ENCODE peak calls at places on chromosomes 16 and 17, in five cellular contexts. P is T-helper 1 cell, M is lung, G is chondrocyte, U is upper lobe of right lung. D is an unnamed sample.

GRCh38 chr17:82752371-82753200 is 721 bp downstream of the TBCD start:
- DNase-seq in P (no peak), M (peak), G (no peak), U (peak), D (no peak)

GRCh38 chr17:80949451-80950421 is 41.9 kb upstream of the CHMP6 start:
- DNase-seq in P (no peak), M (no peak), G (peak), U (peak), D (peak)

GRCh38 chr17:7667616-7668406 is 17.1 kb downstream of the ATP1B2 start:
- DNase-seq in P (no peak), M (no peak), G (no peak), U (no peak), D (no peak)

GRCh38 chr16:56347166-56347565 is 78.2 kb downstream of the AMFR start:
- DNase-seq in P (no peak), M (no peak), G (no peak), U (peak), D (no peak)

GRCh38 chr17:77892031-77892430 is 66.5 kb upstream of the TNRC6C start:
- DNase-seq in P (no peak), M (no peak), G (peak), U (peak), D (no peak)

GRCh38 chr16:3569851-3570250 is 7.4 kb downstream of the NLRC3 start:
- DNase-seq in P (no peak), M (no peak), G (no peak), U (no peak), D (no peak)

GRCh38 chr17:76075364-76076099 is 951 bp downstream of the GALR2 start:
- DNase-seq in P (no peak), M (no peak), G (peak), U (peak), D (peak)

GRCh38 chr16:68272501-68273209 is 8.3 kb downstream of the SLC7A6 start:
- DNase-seq in P (peak), M (no peak), G (no peak), U (no peak), D (no peak)

GRCh38 chr16:70661918-70662641 is 15.7 kb downstream of the IL34 start:
- DNase-seq in P (no peak), M (no peak), G (no peak), U (peak), D (no peak)

GRCh38 chr17:40339068-40339699 is 25.4 kb downstream of the GJD3 start:
- DNase-seq in P (no peak), M (no peak), G (no peak), U (no peak), D (no peak)

GRCh38 chr16:49055824-49056545 is 225.7 kb downstream of the CBLN1 start:
- DNase-seq in P (no peak), M (no peak), G (no peak), U (no peak), D (peak)

GRCh38 chr17:61325382-61326073 is 74.1 kb upstream of the TBX2 start:
- DNase-seq in P (no peak), M (no peak), G (no peak), U (no peak), D (no peak)

GRCh38 chr16:63337264-63337663 is 1301.0 kb upstream of the CDH8 start:
- DNase-seq in P (no peak), M (no peak), G (no peak), U (no peak), D (no peak)

GRCh38 chr17:80847506-80848230 is 144.0 kb upstream of the CHMP6 start:
- DNase-seq in P (no peak), M (no peak), G (peak), U (peak), D (no peak)

GRCh38 chr17:55964191-55964590 is 189.1 kb upstream of the ANKFN1 start:
- DNase-seq in P (no peak), M (no peak), G (no peak), U (no peak), D (no peak)

GRCh38 chr16:30934827-30935557 is 11.6 kb downstream of the FBXL19 start:
- DNase-seq in P (no peak), M (no peak), G (no peak), U (no peak), D (peak)

GRCh38 chr17:178292-179065 is 3.0 kb downstream of the DOC2B start:
- DNase-seq in P (no peak), M (no peak), G (no peak), U (no peak), D (no peak)

GRCh38 chr17:39486242-39486641 is 25.0 kb downstream of the CDK12 start:
- DNase-seq in P (no peak), M (no peak), G (no peak), U (no peak), D (no peak)

GRCh38 chr17:22268912-22269220 is 576.5 kb downstream of the KCNJ18 start:
- DNase-seq in P (no peak), M (no peak), G (no peak), U (no peak), D (no peak)

GRCh38 chr16:49636608-49637007 is 219.3 kb downstream of the ZNF423 start:
- DNase-seq in P (no peak), M (no peak), G (peak), U (no peak), D (no peak)

GRCh38 chr17:38893612-38894011 is 23.8 kb downstream of the LASP1 start:
- DNase-seq in P (no peak), M (no peak), G (no peak), U (peak), D (no peak)

GRCh38 chr16:49575352-49576172 is 202.0 kb downstream of the C16orf78 start:
- DNase-seq in P (no peak), M (no peak), G (no peak), U (no peak), D (peak)

GRCh38 chr17:42361781-42362186 is 26.5 kb downstream of the STAT3 start:
- DNase-seq in P (no peak), M (no peak), G (no peak), U (no peak), D (no peak)

GRCh38 chr16:85412911-85413520 is 200.1 kb upstream of the GSE1 start:
- DNase-seq in P (peak), M (no peak), G (peak), U (peak), D (no peak)

GRCh38 chr17:17937450-17937849 is 34.8 kb downstream of the TOM1L2 start:
- DNase-seq in P (no peak), M (no peak), G (no peak), U (no peak), D (no peak)

GRCh38 chr16:239948-240277 is 5.3 kb downstream of the FAM234A start:
- DNase-seq in P (no peak), M (no peak), G (no peak), U (no peak), D (no peak)

GRCh38 chr16:68246671-68247070 is 1.5 kb downstream of the PLA2G15 start:
- DNase-seq in P (no peak), M (no peak), G (no peak), U (no peak), D (no peak)

GRCh38 chr17:34300652-34301390 is 15.3 kb downstream of the CCL11 start:
- DNase-seq in P (no peak), M (peak), G (no peak), U (no peak), D (no peak)

GRCh38 chr17:40646791-40647548 is 648 bp downstream of the SMARCE1 start:
- DNase-seq in P (peak), M (peak), G (no peak), U (no peak), D (peak)

GRCh38 chr17:21452377-21453143 is 76.4 kb downstream of the KCNJ12 start:
- DNase-seq in P (no peak), M (peak), G (no peak), U (peak), D (peak)

GRCh38 chr16:83981799-83982198 is 13.8 kb downstream of the NECAB2 start:
- DNase-seq in P (no peak), M (no peak), G (no peak), U (no peak), D (no peak)

GRCh38 chr16:49530396-49530795 is 156.8 kb downstream of the C16orf78 start:
- DNase-seq in P (no peak), M (no peak), G (no peak), U (no peak), D (no peak)

GRCh38 chr17:62062936-62063335 is 2.1 kb downstream of the MED13 start:
- DNase-seq in P (no peak), M (no peak), G (no peak), U (no peak), D (no peak)

GRCh38 chr17:9343513-9343912 is 232.1 kb downstream of the STX8 start:
- DNase-seq in P (no peak), M (no peak), G (no peak), U (no peak), D (peak)

GRCh38 chr17:36008998-36009665 is 7.8 kb upstream of the CCL15 start:
- DNase-seq in P (no peak), M (no peak), G (no peak), U (no peak), D (peak)

GRCh38 chr17:17413215-17413792 is 63.5 kb upstream of the MED9 start:
- DNase-seq in P (no peak), M (no peak), G (no peak), U (peak), D (no peak)

GRCh38 chr17:40490289-40490853 is 11.1 kb downstream of the TNS4 start:
- DNase-seq in P (no peak), M (no peak), G (no peak), U (no peak), D (peak)

GRCh38 chr17:2814049-2814448 is 17.8 kb downstream of the RAP1GAP2 start:
- DNase-seq in P (no peak), M (no peak), G (no peak), U (no peak), D (no peak)

GRCh38 chr17:58643147-58643546 is 48.7 kb downstream of the TEX14 start:
- DNase-seq in P (no peak), M (no peak), G (no peak), U (no peak), D (no peak)